ENCODE peak calls at places on chromosomes 3 and 15, in nine cellular contexts. L, E, U, N, G, D, J, T and R are unnamed samples.
A peak's percentile ranks its signal among the peaks of the same experiment; 100 is the strongest.

GRCh38 chr15:63277044-63277892 is at the start of gene APH1B:
- DNase-seq in G (peak; percentile 72), E (peak; percentile 48), T (peak; percentile 78), J (peak; percentile 91), D (peak; percentile 89), L (peak; percentile 90), N (peak; percentile 88), U (peak; percentile 69), R (no peak)

GRCh38 chr3:138434875-138435772 is 708 bp downstream of the ESYT3 start:
- DNase-seq in G (no peak), L (peak; percentile 63), T (no peak), U (no peak), J (peak; percentile 59), E (no peak), D (peak; percentile 64), N (no peak), R (no peak)

GRCh38 chr3:182800508-182800907 is 7.2 kb downstream of the ATP11B start:
- DNase-seq in U (no peak), N (no peak), G (no peak), D (no peak), T (no peak), J (no peak), L (no peak), E (no peak), R (no peak)

GRCh38 chr3:33237439-33237838 is 18.8 kb upstream of the SUSD5 start:
- DNase-seq in D (no peak), N (no peak), E (no peak), U (no peak), T (no peak), J (no peak), L (no peak), G (no peak), R (no peak)

GRCh38 chr15:23566070-23567050 is 886 bp downstream of the MKRN3 start:
- DNase-seq in T (peak; percentile 19), L (no peak), E (no peak), N (no peak), J (no peak), U (no peak), D (no peak), G (peak; percentile 1), R (no peak)

GRCh38 chr15:35693286-35693685 is 147.3 kb upstream of the DPH6 start:
- DNase-seq in N (no peak), U (no peak), L (no peak), T (no peak), D (no peak), E (peak; percentile 61), J (no peak), G (peak; percentile 25), R (no peak)

GRCh38 chr3:17077614-17078013 is 192.9 kb downstream of the PLCL2 start:
- DNase-seq in E (no peak), L (peak; percentile 60), N (peak; percentile 49), T (no peak), J (no peak), U (no peak), D (no peak), G (no peak), R (no peak)

GRCh38 chr3:52703356-52703755 is 2.2 kb downstream of the GLT8D1 start:
- DNase-seq in T (no peak), E (no peak), U (no peak), N (no peak), G (no peak), L (no peak), D (no peak), J (no peak), R (no peak)

GRCh38 chr3:77053769-77054168 is 13.9 kb downstream of the ROBO2 start:
- DNase-seq in U (no peak), T (no peak), N (no peak), E (no peak), L (no peak), D (no peak), G (no peak), J (no peak), R (no peak)

GRCh38 chr3:102092617-102093466 is 243.5 kb downstream of the NFKBIZ start:
- DNase-seq in T (no peak), D (no peak), J (no peak), E (peak; percentile 67), L (no peak), G (no peak), U (no peak), N (no peak), R (no peak)

GRCh38 chr3:171028025-171028778 is 1.7 kb upstream of the SLC2A2 start:
- DNase-seq in J (peak; percentile 52), D (peak; percentile 87), U (no peak), E (peak; percentile 92), G (peak; percentile 86), T (no peak), L (no peak), N (peak; percentile 69), R (no peak)

GRCh38 chr3:152320201-152320617 is 51.5 kb downstream of the MBNL1 start:
- DNase-seq in U (no peak), J (no peak), L (no peak), N (no peak), D (no peak), T (no peak), G (no peak), E (peak; percentile 59), R (no peak)

GRCh38 chr3:49869525-49870126 is at the start of gene CAMKV:
- DNase-seq in E (no peak), L (no peak), T (no peak), D (peak; percentile 80), J (no peak), G (no peak), N (no peak), U (no peak), R (no peak)

GRCh38 chr3:4688411-4688810 is 195.3 kb downstream of the ITPR1 start:
- DNase-seq in E (no peak), D (no peak), G (peak; percentile 50), J (no peak), U (no peak), N (no peak), T (no peak), L (no peak), R (no peak)

GRCh38 chr15:35595656-35596055 is 49.7 kb upstream of the DPH6 start:
- DNase-seq in T (no peak), J (no peak), D (no peak), E (no peak), L (no peak), U (no peak), N (no peak), G (peak; percentile 25), R (no peak)

GRCh38 chr15:68385671-68386586 is 46.0 kb downstream of the ITGA11 start:
- DNase-seq in G (no peak), U (no peak), T (no peak), D (no peak), J (no peak), N (no peak), E (no peak), L (peak; percentile 43), R (peak; percentile 42)

GRCh38 chr3:197256836-197257444 is 41.5 kb downstream of the DLG1 start:
- DNase-seq in E (peak; percentile 64), U (no peak), N (no peak), J (peak; percentile 31), G (peak; percentile 73), T (no peak), L (no peak), D (peak; percentile 50), R (no peak)

GRCh38 chr3:72655758-72656157 is 192.5 kb downstream of the SHQ1 start:
- DNase-seq in N (no peak), T (no peak), L (no peak), G (no peak), J (no peak), D (peak; percentile 65), U (no peak), E (no peak), R (no peak)

DNA sequence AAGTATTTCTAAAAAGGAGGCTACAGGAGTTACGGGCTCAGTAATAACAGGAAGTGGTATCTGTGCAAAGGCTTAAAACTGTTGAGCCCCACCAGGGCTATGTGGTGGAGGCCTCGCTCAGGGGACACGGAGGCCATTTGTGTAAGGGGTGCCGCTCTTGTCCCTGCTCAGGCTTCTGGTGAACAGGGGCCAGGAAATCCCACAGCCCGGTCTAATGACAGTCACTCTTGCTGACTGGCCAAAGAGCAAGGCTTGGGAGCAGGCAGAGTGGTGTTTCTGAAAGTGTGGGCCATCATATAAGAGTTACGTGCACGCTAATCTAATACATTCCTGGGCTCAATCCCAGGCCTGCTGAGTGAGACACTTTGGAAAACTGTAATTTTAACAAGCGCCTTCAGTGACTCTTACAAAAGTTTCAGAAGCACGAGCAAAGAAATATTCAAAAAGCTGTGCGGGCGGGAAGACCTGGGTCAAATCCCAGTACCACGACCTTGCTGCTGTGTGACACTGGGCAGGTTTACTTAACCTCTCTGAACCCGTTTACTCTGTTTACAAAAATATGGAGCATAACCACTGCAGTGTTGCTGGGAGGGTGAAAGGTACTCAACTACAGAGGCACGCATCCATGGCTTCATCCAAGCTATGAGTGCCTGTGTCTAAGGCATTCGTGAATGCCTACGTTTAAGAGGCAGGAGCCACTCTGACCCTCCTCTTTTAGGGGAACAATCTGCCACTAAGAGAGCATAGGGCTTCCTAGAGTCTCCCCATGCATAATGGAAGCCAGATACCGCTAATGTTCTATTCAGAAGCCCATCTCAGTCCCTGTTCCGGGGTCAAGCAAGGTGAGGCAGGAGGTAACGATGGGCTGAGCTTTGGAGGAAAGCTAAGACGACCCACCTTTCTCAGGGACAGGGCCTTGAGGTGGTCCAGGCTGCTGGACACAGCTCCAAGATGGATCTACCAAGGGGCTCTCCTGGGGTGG is 2.0 kb downstream of the ATP10A start:
- DNase-seq in N (no peak), U (no peak), T (no peak), D (no peak), L (no peak), G (no peak), E (no peak), J (no peak), R (no peak)
- H3K4me3 ChIP-seq in N (peak overlapping the region; percentile 72), U (peak overlapping the region; percentile 70), T (peak overlapping the region; percentile 81), D (peak overlapping the region; percentile 72), L (peak overlapping the region; percentile 79), G (no peak overlapping the region), E (peak overlapping the region; percentile 84), J (peak overlapping the region; percentile 1), R (peak overlapping the region; percentile 80)

DNA sequence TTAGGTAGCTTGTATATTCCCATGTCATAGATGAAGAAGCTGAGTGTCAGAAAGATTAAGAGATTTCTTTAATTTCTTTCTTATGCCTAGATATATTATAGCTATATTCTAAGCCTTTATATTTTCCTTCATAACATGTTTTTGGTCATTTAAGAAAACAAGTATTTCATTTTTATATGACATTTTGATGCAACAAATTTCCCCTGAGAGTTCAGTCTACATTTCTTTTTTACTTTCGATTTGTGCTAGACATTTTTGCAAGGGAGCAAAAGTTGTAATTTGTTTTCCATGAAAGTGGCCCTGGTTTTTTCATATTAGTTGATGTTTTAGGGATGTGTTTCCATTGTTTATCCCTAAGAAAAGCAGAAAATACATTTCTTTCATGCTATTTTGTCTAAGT is 344.9 kb downstream of the NLGN1 start:
- DNase-seq in T (no peak), G (peak; percentile 17), L (no peak), U (no peak), E (no peak), D (no peak), N (no peak), J (no peak), R (no peak)
- H3K4me1 ChIP-seq in T (no peaks in the 10 kb centered on the region), G (no peaks in the 10 kb centered on the region), L (peaks cover 8% of the 10 kb centered on the region), U (no peaks in the 10 kb centered on the region), E (peaks cover 2% of the 10 kb centered on the region), D (peaks cover 16% of the 10 kb centered on the region), N (no peaks in the 10 kb centered on the region), J (no peaks in the 10 kb centered on the region), R (no peaks in the 10 kb centered on the region)

GRCh38 chr15:45393851-45394250 is 15.5 kb upstream of the GATM start:
- DNase-seq in D (peak; percentile 47), L (no peak), G (no peak), T (no peak), E (no peak), J (no peak), N (no peak), U (no peak), R (no peak)
- H3K4me3 ChIP-seq in D (no peak overlapping the region), L (no peak overlapping the region), G (no peak overlapping the region), T (no peak overlapping the region), E (no peak overlapping the region), J (no peak overlapping the region), N (no peak overlapping the region), U (no peak overlapping the region), R (no peak overlapping the region)

GRCh38 chr3:172189213-172189612 is 149.8 kb downstream of the FNDC3B start:
- DNase-seq in J (no peak), D (no peak), G (no peak), E (no peak), U (no peak), N (no peak), L (no peak), T (no peak), R (no peak)
- H3K4me1 ChIP-seq in J (peaks cover 21% of the 10 kb centered on the region), D (peaks cover 11% of the 10 kb centered on the region), G (no peaks in the 10 kb centered on the region), E (peaks cover 3% of the 10 kb centered on the region), U (peaks cover 58% of the 10 kb centered on the region), N (no peaks in the 10 kb centered on the region), L (no peaks in the 10 kb centered on the region), T (no peaks in the 10 kb centered on the region), R (no peaks in the 10 kb centered on the region)